ENCODE peak calls at places on chromosomes 11 and 22, in eight cellular contexts. Q is effector memory CD8-positive, alpha-beta T cell; W is ELF-1; L is suprapubic skin; C is kidney; X is Ammon's horn; I is mammary epithelial cell; U is neural crest cell. G is an unnamed sample.

GRCh38 chr11:17098632-17099031 is 21.2 kb upstream of the RPS13 start:
- DNase-seq in Q (no peak), W (no peak), L (no peak), C (no peak), X (no peak), I (no peak), U (no peak), G (peak)

GRCh38 chr22:43345761-43346261 is 2.6 kb upstream of the SCUBE1 start:
- DNase-seq in Q (no peak), W (no peak), L (no peak), C (no peak), X (no peak), I (no peak), U (no peak), G (no peak)

GRCh38 chr11:63775221-63775620 is 6.6 kb upstream of the ZFTA start:
- DNase-seq in Q (no peak), W (no peak), L (no peak), C (no peak), X (no peak), I (no peak), U (no peak), G (no peak)

GRCh38 chr11:6757373-6757967 is 14.3 kb downstream of the OR2AG2 start:
- DNase-seq in Q (peak), W (peak), L (no peak), C (no peak), X (peak), I (peak), U (peak), G (peak)

GRCh38 chr11:111554532-111554931 is 14.0 kb downstream of the LAYN start:
- DNase-seq in Q (no peak), W (no peak), L (no peak), C (no peak), X (no peak), I (peak), U (no peak), G (no peak)

GRCh38 chr11:113481672-113482071 is 6.5 kb upstream of the DRD2 start:
- DNase-seq in Q (no peak), W (no peak), L (no peak), C (no peak), X (no peak), I (no peak), U (no peak), G (peak)

GRCh38 chr11:1168256-1168655 is 10.5 kb downstream of the MUC5AC start:
- DNase-seq in Q (no peak), W (no peak), L (no peak), C (peak), X (no peak), I (no peak), U (no peak), G (no peak)

GRCh38 chr11:129248618-129249017 is 56.5 kb upstream of the ARHGAP32 start:
- DNase-seq in Q (no peak), W (no peak), L (no peak), C (no peak), X (no peak), I (peak), U (no peak), G (no peak)

GRCh38 chr22:20436309-20437252 is 1.0 kb downstream of the SCARF2 start:
- DNase-seq in Q (no peak), W (peak), L (peak), C (peak), X (no peak), I (no peak), U (no peak), G (no peak)

GRCh38 chr22:21642584-21643448 is 714 bp downstream of the SDF2L1 start:
- DNase-seq in Q (peak), W (peak), L (no peak), C (peak), X (no peak), I (peak), U (peak), G (no peak)

GRCh38 chr11:56093008-56093407 is at the start of gene OR8I2:
- DNase-seq in Q (no peak), W (no peak), L (no peak), C (no peak), X (no peak), I (no peak), U (no peak), G (no peak)

GRCh38 chr11:110991621-110992355 is 253.7 kb upstream of the POU2AF2 start:
- DNase-seq in Q (no peak), W (no peak), L (peak), C (no peak), X (peak), I (no peak), U (no peak), G (peak)

GRCh38 chr11:62702241-62702640 is 5.0 kb downstream of the BSCL2 start:
- DNase-seq in Q (no peak), W (no peak), L (no peak), C (no peak), X (no peak), I (peak), U (no peak), G (no peak)

GRCh38 chr11:114209904-114210303 is 86.3 kb upstream of the NNMT start:
- DNase-seq in Q (no peak), W (no peak), L (no peak), C (no peak), X (no peak), I (no peak), U (no peak), G (no peak)

GRCh38 chr11:830295-831131 is 2.2 kb upstream of the CD151 start:
- DNase-seq in Q (peak), W (peak), L (no peak), C (peak), X (no peak), I (peak), U (peak), G (no peak)

GRCh38 chr22:24367841-24368240 is 59.6 kb upstream of the ADORA2A start:
- DNase-seq in Q (no peak), W (no peak), L (no peak), C (no peak), X (no peak), I (no peak), U (no peak), G (no peak)

GRCh38 chr11:91730071-91730470 is 494.5 kb upstream of the FAT3 start:
- DNase-seq in Q (no peak), W (no peak), L (no peak), C (no peak), X (no peak), I (no peak), U (no peak), G (no peak)

GRCh38 chr11:86743223-86744118 is 56.9 kb upstream of the PRSS23 start:
- DNase-seq in Q (no peak), W (peak), L (peak), C (peak), X (peak), I (peak), U (no peak), G (no peak)

GRCh38 chr11:3155691-3156258 is 9.3 kb downstream of the OSBPL5 start:
- DNase-seq in Q (no peak), W (peak), L (no peak), C (peak), X (no peak), I (no peak), U (no peak), G (no peak)

GRCh38 chr22:41524283-41524682 is 20.0 kb downstream of the POLR3H start:
- DNase-seq in Q (no peak), W (no peak), L (no peak), C (peak), X (no peak), I (no peak), U (no peak), G (peak)

GRCh38 chr11:71246559-71246958 is 5.8 kb downstream of the SHANK2 start:
- DNase-seq in Q (no peak), W (peak), L (peak), C (no peak), X (no peak), I (no peak), U (no peak), G (no peak)

GRCh38 chr11:69449320-69450063 is 32.0 kb upstream of the LINC01488 start:
- DNase-seq in Q (no peak), W (peak), L (peak), C (peak), X (peak), I (no peak), U (peak), G (peak)

GRCh38 chr11:2511421-2512369 is 66.9 kb downstream of the KCNQ1 start:
- DNase-seq in Q (no peak), W (no peak), L (peak), C (peak), X (peak), I (no peak), U (no peak), G (peak)

GRCh38 chr11:73974611-73975478 is 7.8 kb downstream of the UCP2 start:
- DNase-seq in Q (no peak), W (no peak), L (no peak), C (peak), X (no peak), I (no peak), U (no peak), G (no peak)

GRCh38 chr22:49992921-49993648 is 19.5 kb downstream of the IL17REL start:
- DNase-seq in Q (peak), W (peak), L (peak), C (peak), X (peak), I (peak), U (no peak), G (peak)

GRCh38 chr22:42091446-42091764 is 833 bp upstream of the NDUFA6 start:
- DNase-seq in Q (no peak), W (no peak), L (no peak), C (no peak), X (no peak), I (no peak), U (no peak), G (no peak)

GRCh38 chr11:35088226-35088625 is 50.7 kb upstream of the CD44 start:
- DNase-seq in Q (no peak), W (no peak), L (no peak), C (no peak), X (no peak), I (peak), U (no peak), G (no peak)

GRCh38 chr22:28999510-29000224 is 62.0 kb downstream of the C22orf31 start:
- DNase-seq in Q (no peak), W (no peak), L (no peak), C (no peak), X (no peak), I (no peak), U (no peak), G (no peak)

GRCh38 chr11:84193706-84194105 is 907.5 kb upstream of the CCDC90B start:
- DNase-seq in Q (no peak), W (no peak), L (no peak), C (no peak), X (no peak), I (no peak), U (no peak), G (no peak)

G was measured in pons.